ENCODE peak calls at places on chromosomes 11 and 22, in nine cellular contexts. J is nucleus accumbens; P is stimulated activated CD4-positive, alpha-beta T cell treated with anti-CD3 and anti-CD28 coated beads, Interleukin-12 subunit alpha, Interleukin-12 subunit beta, amount 100 ng/mL, for 24 hours; E is A549; Q is stimulated activated CD8-positive, alpha-beta memory T cell treated with anti-CD3 and anti-CD28 coated beads, Interleukin-7, amount 100 ng/mL, for 1 hour; T is glutamatergic neuron; O is LHCN-M2; W is GM13976; K is adipocyte. L is an unnamed sample.
A peak's percentile ranks its signal among the peaks of the same experiment; 100 is the strongest.

GRCh38 chr11:27861706-27862430 is 161.6 kb upstream of the BDNF start:
- DNase-seq in E (no peak), Q (no peak), T (no peak), O (peak; percentile 87), K (peak; percentile 84), J (no peak), W (no peak), P (no peak), L (no peak)

GRCh38 chr11:114563077-114563476 is 3.4 kb upstream of the NXPE1 start:
- DNase-seq in T (no peak), O (peak; percentile 68), K (peak; percentile 3), Q (no peak), P (no peak), W (no peak), J (no peak), E (no peak), L (no peak)

GRCh38 chr11:111982019-111982464 is 43.2 kb upstream of the DLAT start:
- DNase-seq in J (no peak), P (no peak), W (peak; percentile 68), Q (no peak), T (peak; percentile 63), O (no peak), K (peak; percentile 45), E (peak; percentile 38), L (no peak)

GRCh38 chr11:116929393-116930090 is 92.1 kb upstream of the APOA1 start:
- DNase-seq in O (no peak), K (peak; percentile 20), Q (no peak), T (no peak), W (no peak), E (no peak), P (no peak), J (no peak), L (no peak)

GRCh38 chr11:69834811-69835800 is 15.9 kb upstream of the FGF3 start:
- DNase-seq in P (no peak), T (no peak), K (no peak), W (peak; percentile 27), E (no peak), Q (no peak), O (no peak), J (no peak), L (no peak)

GRCh38 chr22:31350410-31350863 is 4.3 kb upstream of the PATZ1 start:
- DNase-seq in J (no peak), T (peak; percentile 63), Q (no peak), W (no peak), K (no peak), P (no peak), O (peak; percentile 54), E (peak; percentile 27), L (no peak)

GRCh38 chr11:34044664-34045485 is 6.7 kb upstream of the CAPRIN1 start:
- DNase-seq in T (peak; percentile 43), Q (no peak), E (peak; percentile 51), K (peak; percentile 91), O (peak; percentile 69), P (no peak), W (no peak), J (no peak), L (no peak)

GRCh38 chr11:97888641-97889040 is 1132.1 kb upstream of the CNTN5 start:
- DNase-seq in P (no peak), J (no peak), T (no peak), O (no peak), Q (no peak), E (no peak), K (no peak), W (no peak), L (no peak)

GRCh38 chr11:76677010-76677771 is 6.6 kb upstream of the LRRC32 start:
- DNase-seq in Q (no peak), W (no peak), P (no peak), O (no peak), J (no peak), K (no peak), T (no peak), E (no peak), L (no peak)

GRCh38 chr11:129247129-129247528 is 55.0 kb upstream of the ARHGAP32 start:
- DNase-seq in Q (no peak), T (no peak), W (no peak), O (no peak), E (peak; percentile 8), K (peak; percentile 44), J (no peak), P (no peak), L (no peak)

GRCh38 chr22:46297151-46297819 is 615 bp downstream of the GTSE1 start:
- DNase-seq in K (peak; percentile 57), W (no peak), O (peak; percentile 55), E (no peak), T (peak; percentile 47), Q (no peak), P (no peak), J (no peak), L (no peak)

GRCh38 chr11:113781682-113782081 is 2.1 kb downstream of the CLDN25 start:
- DNase-seq in J (no peak), O (no peak), K (no peak), W (no peak), T (no peak), Q (no peak), E (no peak), P (no peak), L (no peak)

GRCh38 chr11:96337541-96338530 is 5.2 kb downstream of the MAML2 start:
- DNase-seq in T (no peak), Q (no peak), E (no peak), P (peak; percentile 43), O (no peak), W (peak; percentile 50), K (peak; percentile 78), J (no peak), L (peak; percentile 36)

GRCh38 chr11:95067828-95068244 is 1.1 kb downstream of the SRSF8 start:
- DNase-seq in J (no peak), P (peak; percentile 33), Q (no peak), K (no peak), E (no peak), T (no peak), O (no peak), W (no peak), L (peak; percentile 73)

GRCh38 chr11:3855808-3856491 is 486 bp downstream of the STIM1 start:
- DNase-seq in K (peak; percentile 51), P (no peak), T (peak; percentile 54), Q (no peak), J (no peak), E (peak; percentile 49), W (peak; percentile 40), O (peak; percentile 44), L (no peak)

GRCh38 chr11:35246725-35247124 is 107.8 kb downstream of the CD44 start:
- DNase-seq in Q (no peak), T (no peak), P (no peak), K (peak; percentile 68), W (no peak), J (no peak), E (no peak), O (peak; percentile 61), L (no peak)

GRCh38 chr11:34223021-34223813 is 117.8 kb downstream of the NAT10 start:
- DNase-seq in O (no peak), J (no peak), P (no peak), K (peak; percentile 9), E (no peak), W (no peak), T (no peak), Q (no peak), L (no peak)

GRCh38 chr11:114447892-114448291 is 8.6 kb downstream of the REXO2 start:
- DNase-seq in P (no peak), T (no peak), Q (no peak), K (peak; percentile 83), W (no peak), O (no peak), J (no peak), E (no peak), L (no peak)

GRCh38 chr22:22061085-22062077 is 78.8 kb upstream of the TOP3B start:
- DNase-seq in P (no peak), J (no peak), O (peak; percentile 54), W (no peak), T (no peak), K (peak; percentile 80), Q (no peak), E (peak; percentile 6), L (no peak)

GRCh38 chr11:107140988-107141387 is 122.7 kb upstream of the GUCY1A2 start:
- DNase-seq in E (no peak), W (no peak), P (no peak), O (no peak), T (no peak), K (no peak), Q (no peak), J (no peak), L (peak; percentile 3)

GRCh38 chr11:111777094-111778046 is 11.2 kb upstream of the PPP2R1B start:
- DNase-seq in T (no peak), E (peak; percentile 47), J (no peak), P (no peak), W (peak; percentile 61), Q (no peak), O (peak; percentile 68), K (peak; percentile 92), L (peak; percentile 86)

GRCh38 chr22:46007848-46008261 is 30.9 kb upstream of the WNT7B start:
- DNase-seq in P (no peak), O (peak; percentile 86), Q (no peak), K (peak; percentile 90), J (no peak), E (no peak), W (no peak), T (no peak), L (no peak)

GRCh38 chr11:128201801-128202200 is 385.6 kb downstream of the ETS1 start:
- DNase-seq in E (no peak), J (no peak), T (no peak), K (no peak), W (no peak), P (no peak), O (peak; percentile 49), Q (no peak), L (no peak)

GRCh38 chr11:23605001-23605400 is 744.7 kb upstream of the CCDC179 start:
- DNase-seq in K (peak; percentile 65), T (no peak), E (no peak), J (no peak), W (no peak), O (no peak), Q (no peak), P (no peak), L (no peak)

GRCh38 chr11:57761301-57762234 is at the start of gene CTNND1:
- DNase-seq in T (peak; percentile 76), K (peak; percentile 98), P (no peak), E (peak; percentile 99), Q (no peak), W (peak; percentile 87), J (peak; percentile 74), O (peak; percentile 97), L (peak; percentile 93)

GRCh38 chr11:57100638-57101312 is 81.0 kb upstream of the LRRC55 start:
- DNase-seq in E (no peak), O (no peak), Q (no peak), P (no peak), W (no peak), K (no peak), J (no peak), T (no peak), L (no peak)

GRCh38 chr11:105447936-105448702 is 161.8 kb upstream of the GRIA4 start:
- DNase-seq in O (no peak), W (no peak), K (no peak), E (no peak), P (no peak), Q (no peak), T (no peak), J (no peak), L (no peak)

GRCh38 chr22:50739894-50740293 is 1.9 kb downstream of the ACR start:
- DNase-seq in K (no peak), J (no peak), E (no peak), Q (no peak), P (no peak), W (no peak), O (no peak), T (no peak), L (no peak)

GRCh38 chr11:84686726-84687125 is 940.4 kb downstream of the DLG2 start:
- DNase-seq in J (no peak), T (no peak), K (no peak), W (no peak), Q (no peak), O (no peak), P (no peak), E (no peak), L (no peak)

GRCh38 chr11:116716617-116717016 is 56.2 kb downstream of the BUD13 start:
- DNase-seq in K (no peak), O (no peak), E (no peak), W (no peak), T (no peak), J (no peak), Q (no peak), P (no peak), L (no peak)

GRCh38 chr22:20401376-20402020 is 7.5 kb downstream of the ZNF74 start:
- DNase-seq in W (no peak), O (no peak), T (no peak), J (no peak), P (no peak), E (no peak), K (no peak), Q (no peak), L (no peak)